ENCODE peak calls at places on chromosome 12, in seven cellular contexts. M, U, H, P, L, N and D are unnamed samples.

GRCh38 chr12:78183854-78184253 is 353.2 kb downstream of the NAV3 start:
- DNase-seq in P (no peak), H (no peak), L (peak), M (no peak), N (no peak), U (no peak), D (no peak)

GRCh38 chr12:65725376-65725775 is 98.9 kb upstream of the HMGA2 start:
- DNase-seq in N (no peak), H (peak), L (peak), M (peak), P (no peak), U (no peak), D (no peak)

GRCh38 chr12:57620245-57620935 is 9.2 kb downstream of the ARHGEF25 start:
- DNase-seq in N (no peak), L (no peak), M (no peak), H (no peak), U (no peak), P (no peak), D (no peak)

GRCh38 chr12:57842342-57843294 is 3.9 kb downstream of the CTDSP2 start:
- DNase-seq in P (peak), N (peak), H (peak), U (no peak), M (no peak), L (no peak), D (no peak)

GRCh38 chr12:55072093-55072492 is 52.3 kb downstream of the NEUROD4 start:
- DNase-seq in H (peak), U (peak), M (peak), L (peak), P (peak), N (peak), D (no peak)

GRCh38 chr12:90261283-90261682 is 552.6 kb upstream of the ATP2B1 start:
- DNase-seq in P (no peak), M (no peak), U (no peak), N (no peak), H (no peak), L (peak), D (no peak)

GRCh38 chr12:66775941-66776340 is 97.1 kb upstream of the GRIP1 start:
- DNase-seq in M (no peak), N (no peak), L (no peak), H (no peak), P (no peak), U (no peak), D (peak)

GRCh38 chr12:51865757-51866270 is 17.3 kb upstream of the FIGNL2 start:
- DNase-seq in N (no peak), M (no peak), H (no peak), L (no peak), P (peak), U (no peak), D (no peak)

GRCh38 chr12:125861299-125862281 is 796.4 kb downstream of the AACS start:
- DNase-seq in N (no peak), H (no peak), U (no peak), L (peak), P (no peak), M (no peak), D (no peak)

GRCh38 chr12:116277393-116278258 is at the start of gene MED13L:
- DNase-seq in H (peak), P (peak), N (peak), U (peak), L (peak), M (peak), D (peak)

GRCh38 chr12:71627438-71628002 is 36.1 kb downstream of the ZFC3H1 start:
- DNase-seq in L (no peak), H (no peak), M (peak), N (no peak), P (no peak), U (no peak), D (no peak)

DNA sequence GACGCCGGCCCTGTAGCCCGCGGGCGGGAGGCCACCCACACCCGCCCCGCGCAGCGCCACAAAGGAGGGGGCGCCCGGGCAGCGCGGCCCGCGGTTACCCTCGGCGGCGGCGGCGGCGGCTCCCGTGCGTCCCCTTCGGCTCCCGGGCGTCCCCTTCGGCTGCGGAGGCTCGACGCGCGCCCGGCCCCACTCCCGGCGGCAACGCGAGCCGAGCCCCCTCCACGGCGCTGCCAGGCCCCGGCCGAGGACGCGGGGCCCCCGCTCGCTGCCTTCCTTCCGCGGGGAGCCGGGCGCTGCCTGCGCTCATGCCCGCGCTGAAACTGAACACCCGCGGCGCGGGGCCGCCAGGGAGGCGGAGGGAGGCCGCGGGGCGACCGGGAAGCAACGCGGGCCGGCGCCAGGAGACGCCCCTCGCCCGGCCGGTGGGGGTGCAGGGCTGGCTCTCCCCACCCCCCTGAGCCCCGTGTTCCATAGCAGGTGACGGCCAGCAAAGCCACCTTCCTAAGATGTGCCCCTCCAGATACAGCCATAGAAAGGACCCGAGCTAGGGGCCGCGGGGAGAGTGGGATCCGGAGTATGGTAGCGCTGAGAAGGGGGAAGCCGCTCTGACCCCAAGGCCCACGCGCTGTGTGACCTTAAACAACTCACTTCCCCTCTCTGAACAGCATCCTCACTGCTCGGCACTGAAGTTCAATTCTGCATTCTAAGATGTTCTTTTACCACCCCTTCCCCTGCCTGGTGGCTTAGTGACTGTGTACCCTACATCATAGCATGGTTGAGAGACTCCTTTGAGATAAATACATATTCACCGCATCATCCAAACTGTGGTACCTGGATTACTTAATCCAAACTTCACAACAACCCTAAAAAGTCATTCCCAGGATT is 42.8 kb downstream of the KDM2B start:
- DNase-seq in L (no peak), U (no peak), N (no peak), P (peak), H (peak), M (no peak), D (peak)
- TF ChIP-seq EZH2 in L (no peak), U (no peak), N (no peak), P (no peak), H (no peak), M (peak), D (no peak)

DNA sequence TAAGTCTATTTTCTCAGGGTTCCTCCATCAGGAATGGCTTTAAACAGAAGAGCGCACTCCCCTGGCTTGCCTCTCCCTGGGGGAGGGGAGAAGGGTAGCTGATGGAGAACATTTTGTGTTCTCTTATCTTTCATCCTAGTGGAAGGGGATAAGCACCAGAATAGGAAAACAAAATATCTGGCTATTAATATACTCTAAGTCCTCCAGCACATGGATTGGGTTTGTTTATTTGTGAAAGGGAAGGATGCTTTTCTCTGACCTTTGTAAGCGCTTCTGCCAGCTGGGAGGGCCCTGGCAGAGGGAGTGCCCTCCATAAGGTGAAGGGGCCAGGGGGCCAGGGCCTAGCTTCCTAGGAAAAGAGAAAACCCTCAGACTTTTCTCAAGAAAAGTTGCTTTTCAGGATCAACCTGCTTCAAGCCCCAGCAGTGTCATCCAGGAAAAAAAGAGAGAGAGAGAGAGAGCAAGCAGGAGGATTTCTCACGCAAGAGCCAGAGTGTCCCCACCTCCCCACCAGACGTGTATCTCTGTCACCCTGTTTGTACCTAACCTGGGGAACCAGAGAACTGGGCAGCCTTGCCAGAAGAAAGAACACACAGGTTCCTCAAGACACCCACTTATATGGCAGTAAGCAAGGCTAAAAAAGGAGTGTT is 34.2 kb upstream of the ATP2A2 start:
- DNase-seq in N (no peak), P (no peak), L (no peak), M (no peak), H (no peak), U (no peak), D (peak)
- H3K4me2 ChIP-seq in N (no peak), P (no peak), L (no peak), M (peak), H (no peak), U (peak), D (peak)

GRCh38 chr12:3199551-3200031 is 122.4 kb downstream of the TSPAN9 start:
- DNase-seq in U (no peak), L (peak), H (peak), N (no peak), P (peak), M (no peak), D (no peak)
- TF ChIP-seq EZH2 in U (no peak), L (peak), H (peak), N (no peak), P (peak), M (no peak), D (no peak)

GRCh38 chr12:12011880-12012260 is 58.9 kb upstream of the BCL2L14 start:
- DNase-seq in M (no peak), P (no peak), H (no peak), U (no peak), N (no peak), L (no peak), D (no peak)

GRCh38 chr12:12007713-12008231 is 63.0 kb upstream of the BCL2L14 start:
- DNase-seq in H (no peak), N (no peak), L (no peak), U (no peak), M (no peak), P (no peak), D (no peak)

GRCh38 chr12:12008232-12008850 is 62.4 kb upstream of the BCL2L14 start:
- DNase-seq in N (peak), L (peak), M (peak), U (no peak), P (peak), H (no peak), D (no peak)

GRCh38 chr12:12008931-12009611 is 61.7 kb upstream of the BCL2L14 start:
- DNase-seq in M (peak), H (peak), P (peak), L (peak), N (peak), U (no peak), D (peak)

DNA sequence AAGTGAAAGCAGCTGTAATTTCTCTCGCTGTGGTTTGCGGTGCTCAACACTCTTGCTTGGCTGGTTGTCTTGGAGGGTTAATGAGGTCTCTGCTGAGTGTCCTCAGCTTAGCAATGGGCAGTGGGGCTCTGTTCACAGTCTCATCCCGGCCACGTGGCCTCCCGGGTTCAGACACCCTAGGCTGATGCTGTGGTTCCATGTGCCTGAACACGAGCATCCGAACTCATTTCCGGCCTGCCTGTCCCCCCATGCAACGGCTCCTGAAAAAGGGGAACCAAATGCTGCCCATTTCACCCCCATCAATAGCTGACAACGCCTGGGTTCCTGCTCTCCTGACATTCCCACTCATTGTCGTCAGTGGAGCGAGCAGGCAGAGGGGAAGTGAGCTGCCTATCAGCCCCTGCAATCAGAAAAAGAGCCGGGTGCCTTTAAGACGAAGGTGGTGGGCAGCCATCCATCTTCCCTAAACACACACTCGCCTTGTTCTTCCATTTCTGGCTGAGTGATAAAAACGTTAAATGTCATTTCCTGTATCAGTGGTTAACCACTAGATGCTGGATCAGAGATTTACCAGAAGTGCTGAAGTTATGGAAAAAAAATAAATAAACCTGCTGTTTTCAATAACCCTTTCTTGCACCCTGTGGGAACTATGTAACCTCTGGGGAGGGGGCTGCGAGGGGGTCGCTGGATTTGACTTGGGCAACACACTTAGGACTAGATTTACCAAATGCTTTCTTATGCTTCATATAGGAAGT is 60.3 kb upstream of the BCL2L14 start:
- DNase-seq in M (peak), N (peak), H (peak), P (no peak), L (peak), U (no peak), D (no peak)
- H3K4me2 ChIP-seq in M (peak), N (peak), H (peak), P (peak), L (peak), U (no peak), D (no peak)

DNA sequence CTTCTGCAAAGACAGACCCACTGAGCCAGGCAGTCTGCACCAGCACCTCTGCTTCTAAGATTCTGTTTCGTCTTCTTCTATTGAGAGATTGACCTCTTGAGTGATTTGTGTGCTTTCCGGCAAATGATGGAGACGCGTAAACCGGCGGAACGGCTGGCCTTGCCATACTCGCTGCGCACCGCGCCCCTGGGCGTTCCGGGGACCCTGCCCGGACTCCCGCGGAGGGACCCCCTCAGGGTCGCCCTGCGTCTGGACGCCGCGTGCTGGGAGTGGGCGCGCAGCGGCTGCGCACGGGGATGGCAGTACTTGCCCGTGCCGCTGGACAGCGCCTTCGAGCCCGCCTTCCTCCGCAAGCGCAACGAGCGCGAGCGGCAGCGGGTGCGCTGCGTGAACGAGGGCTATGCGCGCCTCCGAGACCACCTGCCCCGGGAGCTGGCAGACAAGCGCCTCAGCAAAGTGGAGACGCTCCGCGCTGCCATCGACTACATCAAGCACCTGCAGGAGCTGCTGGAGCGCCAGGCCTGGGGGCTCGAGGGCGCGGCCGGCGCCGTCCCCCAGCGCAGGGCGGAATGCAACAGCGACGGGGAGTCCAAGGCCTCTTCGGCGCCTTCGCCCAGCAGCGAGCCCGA is 703 bp downstream of the ASCL4 start:
- DNase-seq in P (peak), L (no peak), H (peak), U (no peak), M (no peak), N (no peak), D (no peak)
- TF ChIP-seq EZH2 in P (peak), L (no peak), H (no peak), U (no peak), M (no peak), N (no peak), D (no peak)

GRCh38 chr12:27554421-27555186 is 30.6 kb downstream of the PPFIBP1 start:
- DNase-seq in N (no peak), L (peak), U (no peak), P (no peak), M (no peak), H (peak), D (no peak)

GRCh38 chr12:27555316-27555715 is 31.3 kb downstream of the PPFIBP1 start:
- DNase-seq in L (no peak), N (no peak), M (no peak), H (no peak), U (no peak), P (no peak), D (no peak)

GRCh38 chr12:27554003-27554402 is 30.0 kb downstream of the PPFIBP1 start:
- DNase-seq in L (no peak), P (no peak), U (no peak), N (no peak), H (no peak), M (no peak), D (no peak)

GRCh38 chr12:27552886-27553560 is 29.0 kb downstream of the PPFIBP1 start:
- DNase-seq in U (peak), M (peak), H (peak), L (peak), N (no peak), P (no peak), D (no peak)

DNA sequence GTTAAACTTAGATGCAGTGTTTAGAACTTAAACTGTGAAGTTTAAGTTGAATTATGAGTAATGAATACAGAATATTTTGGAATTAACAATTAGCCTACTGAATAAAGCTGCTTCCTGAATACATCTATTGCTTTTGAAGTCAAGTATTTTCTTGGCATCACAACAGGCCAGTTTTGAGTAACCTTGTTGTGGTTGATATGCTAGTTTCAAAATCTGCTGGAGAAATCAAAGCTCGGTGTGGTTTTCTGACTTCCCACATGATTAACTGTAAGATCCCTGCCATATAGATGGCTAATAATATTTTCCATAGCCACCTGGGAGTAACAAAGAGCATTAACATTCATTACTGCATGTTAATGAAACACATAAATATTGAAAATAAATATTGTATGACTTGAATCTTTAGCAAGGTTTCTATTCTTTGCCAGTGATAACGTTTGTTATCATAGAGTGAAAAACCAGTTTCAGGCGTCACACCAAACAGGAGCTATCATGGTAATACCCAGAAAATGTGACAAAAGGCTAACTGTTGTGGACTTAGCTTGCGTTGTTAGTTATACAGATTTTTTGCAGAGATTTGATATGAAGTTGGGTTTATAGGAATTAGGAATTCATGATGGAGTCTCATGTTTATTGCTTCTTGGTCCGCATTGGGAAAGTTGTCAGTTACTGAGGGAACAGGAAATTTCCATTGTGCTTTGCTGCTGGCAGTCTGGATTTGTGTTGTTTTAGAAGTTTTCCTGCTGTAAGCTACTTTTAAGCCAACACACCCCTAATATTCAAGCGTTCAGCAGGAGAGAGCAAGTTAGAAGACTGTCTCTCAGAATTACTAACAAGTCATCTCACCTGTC is 32.1 kb downstream of the PPFIBP1 start:
- DNase-seq in H (peak), P (no peak), L (peak), M (peak), U (no peak), N (peak), D (no peak)
- H3K4me2 ChIP-seq in H (peak), P (no peak), L (peak), M (peak), U (no peak), N (no peak), D (no peak)

GRCh38 chr12:26195250-26195640 is at the start of gene SSPN:
- DNase-seq in M (peak), P (peak), N (no peak), L (peak), U (no peak), H (peak), D (peak)
- TF ChIP-seq EZH2 in M (no peak), P (peak), N (no peak), L (no peak), U (no peak), H (no peak), D (no peak)

GRCh38 chr12:13197526-13198141 is 1.1 kb downstream of the EMP1 start:
- DNase-seq in N (no peak), H (peak), U (no peak), L (no peak), P (no peak), M (no peak), D (no peak)
- H3K4me2 ChIP-seq in N (no peak), H (peak), U (no peak), L (peak), P (no peak), M (peak), D (peak)

GRCh38 chr12:128268348-128268725 is 1.4 kb downstream of the TMEM132C start:
- DNase-seq in N (no peak), L (no peak), P (peak), H (no peak), U (no peak), M (no peak), D (no peak)
- TF ChIP-seq EZH2 in N (no peak), L (no peak), P (peak), H (no peak), U (no peak), M (no peak), D (no peak)

GRCh38 chr12:95205685-95206084 is 11.6 kb downstream of the FGD6 start:
- DNase-seq in H (peak), U (no peak), M (peak), L (peak), P (peak), N (no peak), D (peak)

GRCh38 chr12:95204141-95204866 is 13.0 kb downstream of the FGD6 start:
- DNase-seq in L (peak), U (no peak), P (peak), M (peak), N (peak), H (peak), D (peak)

GRCh38 chr12:95203477-95203843 is 13.8 kb downstream of the FGD6 start:
- DNase-seq in U (no peak), M (no peak), L (no peak), H (peak), N (no peak), P (no peak), D (no peak)

GRCh38 chr12:95206916-95207315 is 10.4 kb downstream of the FGD6 start:
- DNase-seq in L (no peak), N (no peak), P (no peak), M (no peak), U (no peak), H (no peak), D (no peak)

GRCh38 chr12:95205016-95205415 is 12.3 kb downstream of the FGD6 start:
- DNase-seq in N (no peak), M (no peak), H (peak), L (no peak), U (no peak), P (no peak), D (no peak)
- H3K4me2 ChIP-seq in N (no peak), M (peak), H (peak), L (peak), U (no peak), P (no peak), D (peak)